ENCODE peak calls at places on chromosomes 11 and 22, in ten cellular contexts. T is psoas muscle; K is stimulated activated naive CD4-positive, alpha-beta T cell; C is mesenchymal stem cell; L is H4; M is cortex of kidney; S is HEK293T; V is left colon; R is T-helper 9 cell; Q is ELR. F is an unnamed sample.

GRCh38 chr11:121645596-121645995 is 192.8 kb upstream of the SORL1-AS1 start:
- DNase-seq in T (no peak), M (no peak), C (no peak), Q (no peak), S (no peak), V (no peak), K (no peak), R (no peak), L (no peak), F (no peak)

GRCh38 chr11:315051-315481 is 1.2 kb downstream of the IFITM1 start:
- DNase-seq in C (peak), L (no peak), S (no peak), T (no peak), V (no peak), R (no peak), K (no peak), M (no peak), Q (no peak), F (no peak)

GRCh38 chr11:33912405-33913361 is 20.8 kb upstream of the LMO2 start:
- DNase-seq in T (peak), M (no peak), Q (peak), R (no peak), K (no peak), C (peak), S (no peak), L (peak), V (no peak), F (no peak)

GRCh38 chr11:37762079-37762478 is 1164.0 kb upstream of the RAG2 start:
- DNase-seq in R (no peak), T (no peak), V (no peak), L (no peak), C (no peak), Q (no peak), S (no peak), K (no peak), M (no peak), F (peak)

GRCh38 chr22:20054034-20054427 is 26.0 kb upstream of the DGCR8 start:
- DNase-seq in L (no peak), V (no peak), C (no peak), R (no peak), K (no peak), Q (no peak), M (no peak), S (no peak), T (no peak), F (no peak)

GRCh38 chr22:39520874-39521857 is 804 bp downstream of the ATF4 start:
- DNase-seq in L (peak), K (peak), C (peak), R (peak), T (peak), V (peak), Q (peak), S (peak), M (no peak), F (peak)

GRCh38 chr11:46414466-46414796 is 22.9 kb upstream of the CHRM4 start:
- DNase-seq in K (no peak), R (no peak), S (no peak), Q (no peak), C (no peak), L (no peak), V (no peak), T (no peak), M (no peak), F (no peak)

GRCh38 chr22:37894939-37895670 is 11.0 kb upstream of the MICALL1 start:
- DNase-seq in T (no peak), Q (no peak), M (no peak), S (no peak), C (peak), R (no peak), L (no peak), K (no peak), V (no peak), F (no peak)

GRCh38 chr11:44622190-44622650 is 56.8 kb downstream of the CD82 start:
- DNase-seq in L (peak), K (no peak), T (no peak), C (no peak), V (no peak), M (no peak), S (no peak), Q (no peak), R (no peak), F (no peak)

GRCh38 chr11:102791271-102792036 is 6.5 kb downstream of the MMP1 start:
- DNase-seq in K (no peak), T (no peak), C (no peak), R (no peak), M (no peak), V (no peak), L (no peak), S (no peak), Q (peak), F (no peak)

GRCh38 chr11:77596626-77597025 is 6.9 kb downstream of the AQP11 start:
- DNase-seq in R (no peak), K (no peak), L (no peak), T (no peak), V (no peak), M (no peak), S (no peak), C (peak), Q (peak), F (no peak)

GRCh38 chr22:29298641-29299040 is 7.8 kb upstream of the GAS2L1 start:
- DNase-seq in K (no peak), V (no peak), R (no peak), L (no peak), S (no peak), Q (no peak), T (no peak), M (no peak), C (no peak), F (no peak)

GRCh38 chr11:85787809-85788805 is 22.8 kb downstream of the SYTL2 start:
- DNase-seq in K (no peak), L (no peak), S (no peak), T (no peak), R (no peak), V (no peak), C (no peak), M (no peak), Q (peak), F (no peak)

GRCh38 chr11:66543263-66544107 is 2.4 kb downstream of the ZDHHC24 start:
- DNase-seq in C (peak), Q (peak), S (no peak), R (peak), L (no peak), T (peak), K (peak), V (peak), M (no peak), F (peak)

GRCh38 chr22:23391022-23391421 is 189.1 kb downstream of the IGLL1 start:
- DNase-seq in M (no peak), Q (no peak), L (no peak), S (no peak), V (no peak), T (no peak), C (no peak), K (no peak), R (no peak), F (no peak)

GRCh38 chr22:28139993-28140392 is 220.9 kb upstream of the PITPNB start:
- DNase-seq in M (no peak), T (no peak), K (no peak), S (no peak), R (no peak), L (no peak), C (peak), V (no peak), Q (peak), F (no peak)